ENCODE peak calls at places on chromosome 6, in ten cellular contexts. W is choroid plexus epithelial cell; C is AG09319; K is WTC11; O is neural crest cell; I is CD4-positive, alpha-beta T cell; Q is Peyer's patch; R is nephron progenitor cell; X is DND-41; H is lower leg skin. Y is an unnamed sample.

GRCh38 chr6:90458353-90459224 is 128.3 kb downstream of the MAP3K7 start:
- DNase-seq in Q (no peak), I (peak), K (no peak), X (peak), H (no peak), O (no peak), C (no peak), R (no peak), W (no peak), Y (no peak)

GRCh38 chr6:140438346-140438735 is 1063.9 kb upstream of the CITED2 start:
- DNase-seq in Q (no peak), X (no peak), C (no peak), I (no peak), K (no peak), R (no peak), H (no peak), O (no peak), W (peak), Y (peak)

GRCh38 chr6:129671442-129672344 is 38.3 kb downstream of the ARHGAP18 start:
- DNase-seq in H (no peak), X (no peak), R (no peak), O (no peak), K (no peak), C (no peak), W (peak), I (peak), Q (no peak), Y (no peak)

GRCh38 chr6:1199981-1200637 is 111.8 kb upstream of the FOXQ1 start:
- DNase-seq in R (no peak), H (no peak), X (no peak), O (no peak), I (no peak), K (no peak), W (no peak), Q (no peak), C (no peak), Y (no peak)

GRCh38 chr6:69138893-69139494 is 503.9 kb downstream of the ADGRB3 start:
- DNase-seq in W (peak), C (no peak), O (no peak), Q (no peak), X (no peak), R (no peak), I (no peak), H (no peak), K (no peak), Y (peak)

GRCh38 chr6:75210885-75211739 is 5.3 kb upstream of the COL12A1 start:
- DNase-seq in H (no peak), W (peak), C (no peak), O (peak), I (no peak), K (no peak), Q (no peak), X (peak), R (peak), Y (peak)

GRCh38 chr6:163485388-163485851 is 70.9 kb downstream of the QKI start:
- DNase-seq in R (no peak), X (no peak), Q (no peak), O (no peak), C (no peak), I (no peak), W (peak), H (no peak), K (no peak), Y (peak)

GRCh38 chr6:36121752-36122494 is 8.4 kb upstream of the MAPK13 start:
- DNase-seq in I (no peak), C (no peak), Q (no peak), H (no peak), X (no peak), R (no peak), O (no peak), K (no peak), W (no peak), Y (no peak)

GRCh38 chr6:43229803-43230239 is 540 bp upstream of the DNPH1 start:
- DNase-seq in I (no peak), O (no peak), K (no peak), R (no peak), W (no peak), H (no peak), X (no peak), C (no peak), Q (no peak), Y (no peak)

GRCh38 chr6:142856607-142856856 is 88.4 kb downstream of the HIVEP2 start:
- DNase-seq in H (no peak), Q (no peak), I (no peak), W (no peak), R (no peak), C (no peak), X (no peak), O (no peak), K (no peak), Y (no peak)

GRCh38 chr6:108875161-108875555 is 26.9 kb downstream of the ARMC2 start:
- DNase-seq in K (no peak), X (no peak), Q (no peak), I (no peak), O (no peak), H (no peak), W (no peak), R (no peak), C (no peak), Y (no peak)

GRCh38 chr6:40957616-40958492 is 81.2 kb downstream of the UNC5CL start:
- DNase-seq in W (peak), X (no peak), O (no peak), I (no peak), C (peak), Q (no peak), R (no peak), H (no peak), K (no peak), Y (peak)

GRCh38 chr6:43091592-43091991 is 15.5 kb downstream of the PTK7 start:
- DNase-seq in X (no peak), I (no peak), W (no peak), Q (no peak), R (no peak), K (no peak), H (no peak), C (no peak), O (no peak), Y (no peak)

GRCh38 chr6:33781105-33781975 is 7.6 kb downstream of the LEMD2 start:
- DNase-seq in H (no peak), Q (no peak), R (no peak), I (no peak), X (no peak), K (peak), W (peak), O (no peak), C (no peak), Y (peak)

GRCh38 chr6:26129656-26130055 is 42.4 kb downstream of the HFE start:
- DNase-seq in Q (no peak), R (no peak), W (no peak), K (no peak), H (no peak), O (no peak), I (no peak), X (no peak), C (no peak), Y (no peak)

GRCh38 chr6:4665489-4666417 is 110.5 kb upstream of the CDYL start:
- DNase-seq in H (peak), C (no peak), I (no peak), O (no peak), X (no peak), R (no peak), K (no peak), W (peak), Q (no peak), Y (peak)

GRCh38 chr6:10235339-10235738 is 179.5 kb downstream of the TFAP2A start:
- DNase-seq in W (no peak), I (no peak), H (no peak), X (no peak), O (no peak), C (no peak), Q (no peak), K (no peak), R (no peak), Y (no peak)

GRCh38 chr6:85191656-85192055 is 258.2 kb upstream of the NT5E start:
- DNase-seq in I (no peak), K (no peak), R (no peak), C (no peak), H (no peak), Q (no peak), X (no peak), W (peak), O (no peak), Y (no peak)

GRCh38 chr6:162178266-162178665 is 549.3 kb downstream of the PRKN start:
- DNase-seq in C (no peak), K (no peak), I (no peak), H (no peak), X (no peak), W (no peak), Q (no peak), O (no peak), R (no peak), Y (no peak)

GRCh38 chr6:128491041-128491642 is 29.3 kb downstream of the PTPRK start:
- DNase-seq in O (no peak), Q (no peak), K (no peak), I (no peak), R (no peak), X (no peak), C (no peak), H (no peak), W (peak), Y (peak)

GRCh38 chr6:85675030-85675819 is 32.5 kb upstream of the SYNCRIP start:
- DNase-seq in O (no peak), H (no peak), X (no peak), R (no peak), I (no peak), W (peak), C (no peak), Q (no peak), K (no peak), Y (peak)

GRCh38 chr6:34986845-34987246 is 97.8 kb downstream of the ANKS1A start:
- DNase-seq in X (peak), I (peak), W (peak), K (peak), O (peak), H (peak), Q (peak), R (peak), C (peak), Y (peak)

GRCh38 chr6:169072127-169073042 is 181.3 kb downstream of the THBS2 start:
- DNase-seq in X (no peak), K (no peak), O (no peak), Q (no peak), R (no peak), I (no peak), H (peak), W (no peak), C (no peak), Y (no peak)

GRCh38 chr6:169069361-169069760 is 184.3 kb downstream of the THBS2 start:
- DNase-seq in K (no peak), W (no peak), H (no peak), C (no peak), I (no peak), Q (no peak), X (no peak), R (no peak), O (no peak), Y (no peak)

GRCh38 chr6:169071394-169071793 is 182.3 kb downstream of the THBS2 start:
- DNase-seq in Q (no peak), X (no peak), K (no peak), R (no peak), C (no peak), W (peak), O (no peak), I (no peak), H (no peak), Y (no peak)

GRCh38 chr6:169073311-169073710 is 180.3 kb downstream of the THBS2 start:
- DNase-seq in W (peak), I (no peak), R (no peak), O (no peak), X (no peak), K (no peak), H (peak), Q (no peak), C (peak), Y (no peak)

DNA sequence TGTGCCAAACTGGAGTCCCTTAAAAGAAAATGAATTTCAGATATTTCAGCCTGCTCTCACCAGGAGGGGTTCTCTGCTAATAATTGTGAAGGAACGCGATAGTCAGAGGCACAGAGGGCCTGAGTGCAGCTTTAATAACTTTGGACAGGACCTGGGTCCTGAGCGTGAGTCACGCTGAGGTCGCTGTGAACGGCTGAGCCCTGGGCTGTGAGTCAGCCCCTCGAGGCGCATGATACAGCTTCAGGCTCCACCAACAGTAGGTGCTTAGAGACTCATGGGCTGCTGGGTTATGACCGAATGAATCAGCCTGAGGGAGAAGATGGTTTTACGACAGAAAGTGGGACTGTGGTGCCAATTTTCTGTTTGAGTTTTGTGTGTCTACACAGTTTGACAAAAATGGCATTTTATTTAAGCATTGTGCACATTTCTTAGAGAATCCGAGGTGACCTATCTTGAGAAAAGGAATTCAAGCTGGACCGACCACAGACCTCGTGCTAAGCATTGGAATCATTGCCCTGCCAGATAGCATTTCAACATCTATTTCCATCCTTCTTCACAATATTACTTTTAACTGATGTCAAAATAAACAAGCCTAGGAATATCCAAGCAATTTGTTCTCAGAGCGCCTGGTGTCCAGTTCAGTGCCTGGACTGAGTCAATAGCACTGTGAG is 183.0 kb downstream of the THBS2 start:
- DNase-seq in R (no peak), C (peak), Q (no peak), O (no peak), I (no peak), X (no peak), H (peak), W (peak), K (no peak), Y (peak)
- TF ChIP-seq CTCF in R (no peak), C (peak), Q (no peak), O (no peak), I (no peak), X (no peak), H (no peak), W (peak), K (no peak), Y (no peak)

DNA sequence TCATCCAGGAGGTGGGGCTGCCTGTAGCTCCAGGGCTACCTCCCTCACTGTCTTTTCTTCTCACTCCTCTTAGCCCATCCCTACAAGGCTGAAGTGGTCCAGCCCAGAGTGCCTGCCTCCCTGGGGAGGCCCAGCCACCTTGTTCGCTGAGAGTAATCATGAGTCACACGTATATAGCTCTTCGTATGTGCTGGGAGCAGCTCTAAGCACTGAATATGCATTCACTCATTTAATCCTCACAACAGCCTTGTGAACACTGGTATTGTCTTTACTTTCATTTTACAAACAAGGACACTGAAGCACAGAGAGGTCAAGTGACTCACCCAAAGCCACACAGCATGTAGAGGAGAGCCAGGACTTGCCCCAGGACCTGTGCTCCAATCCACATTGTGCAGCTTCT is 14.7 kb upstream of the CCDC167 start:
- DNase-seq in K (no peak), H (no peak), O (no peak), I (peak), R (no peak), C (no peak), X (no peak), Q (no peak), W (peak), Y (peak)
- TF ChIP-seq CTCF in K (no peak), H (no peak), O (no peak), I (no peak), R (no peak), C (no peak), X (no peak), Q (no peak), W (no peak), Y (no peak)

GRCh38 chr6:44387346-44388134 is at the start of gene CDC5L:
- DNase-seq in C (peak), X (peak), O (peak), Q (peak), H (peak), K (peak), W (peak), R (peak), I (peak), Y (peak)
- TF ChIP-seq CTCF in C (no peak), X (no peak), O (no peak), Q (no peak), H (no peak), K (no peak), W (no peak), R (no peak), I (no peak), Y (no peak)

GRCh38 chr6:158808442-158808833 is 10.7 kb downstream of the EZR start:
- DNase-seq in O (no peak), X (no peak), W (no peak), I (no peak), C (no peak), K (no peak), H (peak), R (no peak), Q (no peak), Y (peak)
- TF ChIP-seq CTCF in O (no peak), X (no peak), W (no peak), I (no peak), C (no peak), K (no peak), H (no peak), R (no peak), Q (no peak), Y (peak)